ENCODE peak calls at places on chromosomes 6 and 20, in six cellular contexts. W, L, O, K, Z and M are unnamed samples.

GRCh38 chr20:14067631-14068030 is 72.3 kb downstream of the MACROD2 start:
- DNase-seq in W (no peak), L (no peak), O (no peak), K (no peak), Z (no peak), M (no peak)

GRCh38 chr20:57685134-57685851 is 24.5 kb downstream of the PMEPA1 start:
- DNase-seq in W (no peak), L (no peak), O (no peak), K (no peak), Z (no peak), M (no peak)

GRCh38 chr20:37479925-37480691 is 40.9 kb upstream of the NNAT start:
- DNase-seq in W (no peak), L (no peak), O (no peak), K (no peak), Z (peak; percentile 53), M (no peak)

GRCh38 chr6:85383042-85383441 is 66.8 kb upstream of the NT5E start:
- DNase-seq in W (no peak), L (no peak), O (no peak), K (no peak), Z (no peak), M (no peak)

GRCh38 chr6:3615391-3616380 is 135.8 kb downstream of the PXDC1 start:
- DNase-seq in W (no peak), L (no peak), O (no peak), K (no peak), Z (no peak), M (no peak)

GRCh38 chr6:33720998-33721397 is 9.5 kb upstream of the UQCC2 start:
- DNase-seq in W (no peak), L (no peak), O (no peak), K (no peak), Z (no peak), M (no peak)

GRCh38 chr6:227074-227782 is 65.1 kb upstream of the DUSP22 start:
- DNase-seq in W (no peak), L (no peak), O (no peak), K (no peak), Z (no peak), M (no peak)

GRCh38 chr6:54516331-54516730 is 208.1 kb downstream of the TINAG start:
- DNase-seq in W (no peak), L (no peak), O (no peak), K (no peak), Z (no peak), M (no peak)

GRCh38 chr6:90484903-90485302 is 102.0 kb downstream of the MAP3K7 start:
- DNase-seq in W (no peak), L (no peak), O (no peak), K (no peak), Z (no peak), M (no peak)

GRCh38 chr6:85403331-85404015 is 46.4 kb upstream of the NT5E start:
- DNase-seq in W (no peak), L (no peak), O (no peak), K (no peak), Z (no peak), M (no peak)

GRCh38 chr6:80196914-80197313 is 90.4 kb downstream of the BCKDHB start:
- DNase-seq in W (no peak), L (no peak), O (no peak), K (no peak), Z (no peak), M (no peak)

GRCh38 chr6:160435935-160436334 is 87.8 kb downstream of the SLC22A3 start:
- DNase-seq in W (no peak), L (no peak), O (no peak), K (no peak), Z (no peak), M (no peak)

GRCh38 chr6:113522376-113522775 is 334.8 kb upstream of the MARCKS start:
- DNase-seq in W (no peak), L (no peak), O (no peak), K (no peak), Z (no peak), M (no peak)

GRCh38 chr6:165952514-165952913 is 215.1 kb downstream of the TBXT start:
- DNase-seq in W (no peak), L (no peak), O (no peak), K (no peak), Z (no peak), M (no peak)

GRCh38 chr6:56669585-56669984 is 26.9 kb upstream of the DST start:
- DNase-seq in W (no peak), L (no peak), O (no peak), K (no peak), Z (no peak), M (no peak)
- H3K27ac ChIP-seq in W (no peak overlapping the region), L (no peak overlapping the region), O (no peak overlapping the region), K (peak overlapping the region; percentile 94), Z (peak overlapping the region; percentile 48), M (no peak overlapping the region)

GRCh38 chr20:41205313-41205712 is 68.0 kb downstream of the PLCG1 start:
- DNase-seq in W (no peak), L (no peak), O (no peak), K (no peak), Z (peak; percentile 37), M (no peak)
- H3K27ac ChIP-seq in W (no peak overlapping the region), L (no peak overlapping the region), O (no peak overlapping the region), K (no peak overlapping the region), Z (peak overlapping the region; percentile 76), M (no peak overlapping the region)

GRCh38 chr6:43006251-43006650 is 7.5 kb downstream of the MEA1 start:
- DNase-seq in W (no peak), L (no peak), O (no peak), K (no peak), Z (no peak), M (peak; percentile 45)
- H3K27ac ChIP-seq in W (no peak overlapping the region), L (no peak overlapping the region), O (no peak overlapping the region), K (no peak overlapping the region), Z (no peak overlapping the region), M (no peak overlapping the region)

GRCh38 chr20:24421071-24421470 is 48.4 kb upstream of the SYNDIG1 start:
- DNase-seq in W (no peak), L (no peak), O (no peak), K (no peak), Z (no peak), M (no peak)

GRCh38 chr20:24422361-24422760 is 47.1 kb upstream of the SYNDIG1 start:
- DNase-seq in W (no peak), L (no peak), O (no peak), K (no peak), Z (no peak), M (no peak)

GRCh38 chr20:24423794-24424307 is 45.6 kb upstream of the SYNDIG1 start:
- DNase-seq in W (no peak), L (no peak), O (no peak), K (no peak), Z (no peak), M (no peak)

GRCh38 chr20:24425523-24425922 is 43.9 kb upstream of the SYNDIG1 start:
- DNase-seq in W (no peak), L (no peak), O (no peak), K (no peak), Z (no peak), M (no peak)

GRCh38 chr20:24423291-24423690 is 46.1 kb upstream of the SYNDIG1 start:
- DNase-seq in W (no peak), L (no peak), O (no peak), K (no peak), Z (no peak), M (no peak)
- H3K27ac ChIP-seq in W (peak overlapping the region; percentile 49), L (no peak overlapping the region), O (no peak overlapping the region), K (no peak overlapping the region), Z (no peak overlapping the region), M (no peak overlapping the region)

DNA sequence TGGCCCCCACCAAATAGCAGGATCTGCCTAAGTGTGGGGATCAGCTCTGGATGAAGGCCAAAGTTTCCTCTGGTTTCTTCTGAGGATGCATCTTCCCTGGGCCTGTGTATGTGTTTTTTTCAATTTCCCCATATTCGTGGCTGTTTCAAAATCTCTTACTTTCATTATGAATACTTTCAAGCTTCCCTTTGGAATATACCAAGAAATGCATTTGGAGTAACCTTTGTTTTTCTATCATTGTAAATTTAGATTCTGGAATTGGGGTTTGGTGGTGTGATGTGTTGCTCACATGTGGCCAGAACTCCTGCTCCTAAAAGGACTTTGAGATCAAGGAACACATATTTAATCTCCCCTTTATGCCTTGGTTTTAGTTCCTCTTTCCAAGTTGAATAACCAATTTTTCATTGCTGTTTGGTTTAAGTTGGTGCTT is 8.4 kb downstream of the ENTPD6 start:
- DNase-seq in W (no peak), L (no peak), O (no peak), K (no peak), Z (no peak), M (no peak)
- H3K27ac ChIP-seq in W (no peak overlapping the region), L (no peak overlapping the region), O (no peak overlapping the region), K (no peak overlapping the region), Z (peak overlapping the region; percentile 48), M (peak overlapping the region; percentile 66)

GRCh38 chr6:51045548-51045947 is 226.9 kb downstream of the TFAP2B start:
- DNase-seq in W (no peak), L (no peak), O (no peak), K (no peak), Z (no peak), M (no peak)
- H3K27ac ChIP-seq in W (no peak overlapping the region), L (no peak overlapping the region), O (no peak overlapping the region), K (no peak overlapping the region), Z (no peak overlapping the region), M (no peak overlapping the region)

GRCh38 chr6:138571585-138572199 is 72.4 kb upstream of the NHSL1 start:
- DNase-seq in W (no peak), L (no peak), O (no peak), K (no peak), Z (no peak), M (no peak)
- H3K27ac ChIP-seq in W (no peak overlapping the region), L (peak overlapping the region; percentile 8), O (peak overlapping the region; percentile 69), K (peak overlapping the region; percentile 50), Z (peak overlapping the region; percentile 67), M (peak overlapping the region; percentile 75)

GRCh38 chr20:25050082-25050481 is 7.9 kb downstream of the ACSS1 start:
- DNase-seq in W (no peak), L (no peak), O (no peak), K (no peak), Z (no peak), M (no peak)
- H3K27ac ChIP-seq in W (no peak overlapping the region), L (peak overlapping the region; percentile 46), O (no peak overlapping the region), K (peak overlapping the region; percentile 50), Z (peak overlapping the region; percentile 64), M (no peak overlapping the region)

DNA sequence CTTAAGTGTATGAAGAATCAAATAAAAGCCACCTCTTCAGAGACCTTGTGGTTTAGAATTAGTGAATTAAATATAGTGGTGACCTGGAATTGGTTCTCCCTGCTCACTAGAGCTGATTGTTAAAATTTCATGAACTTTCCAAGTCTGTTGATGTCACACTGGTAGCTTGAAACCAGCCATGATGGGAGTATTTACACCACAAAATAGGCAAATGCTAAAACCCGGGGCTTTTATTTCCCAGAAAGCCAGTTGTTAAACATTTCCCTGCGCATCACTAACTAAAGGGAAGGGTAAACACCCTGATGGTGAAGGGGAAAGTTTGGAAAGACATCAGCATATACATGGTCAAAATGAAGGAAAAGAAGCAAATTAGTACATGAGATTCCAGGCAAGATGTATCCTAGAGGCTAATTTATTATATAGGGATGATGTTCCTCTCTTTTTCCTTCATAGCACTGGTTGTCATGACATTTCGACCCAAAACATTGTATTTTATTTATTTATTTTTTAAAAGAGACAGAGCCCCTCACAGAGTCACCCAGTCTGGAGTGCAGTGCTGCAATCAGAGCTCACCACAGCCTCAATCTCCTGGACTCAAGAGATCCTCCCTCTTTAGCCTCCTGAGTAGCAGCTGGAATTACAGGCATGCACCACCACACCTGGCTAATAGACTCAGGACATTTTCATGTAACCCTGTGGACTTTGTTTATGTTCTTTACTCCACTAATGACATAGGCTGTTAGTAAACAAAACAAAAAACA is 123.2 kb downstream of the RIN2 start:
- DNase-seq in W (no peak), L (no peak), O (no peak), K (no peak), Z (no peak), M (no peak)
- H3K27ac ChIP-seq in W (no peak overlapping the region), L (peak overlapping the region; percentile 55), O (peak overlapping the region; percentile 27), K (no peak overlapping the region), Z (no peak overlapping the region), M (peak overlapping the region; percentile 50)